ENCODE peak calls at places on chromosomes 11 and 22, in four cellular contexts. K is NCI-H460, Q is nephron progenitor cell, E is GM20000. G is an unnamed sample.
A peak's percentile ranks its signal among the peaks of the same experiment; 100 is the strongest.

GRCh38 chr22:20298803-20299735 is 20.8 kb downstream of the DGCR6L start:
- DNase-seq in K (peak; percentile 58), Q (peak; percentile 98), E (peak; percentile 87), G (peak; percentile 56)

GRCh38 chr11:19604679-19605375 is 107.8 kb upstream of the NAV2 start:
- DNase-seq in K (no peak), Q (no peak), E (no peak), G (no peak)

GRCh38 chr11:128354476-128354875 is 232.9 kb downstream of the ETS1 start:
- DNase-seq in K (no peak), Q (no peak), E (no peak), G (no peak)

GRCh38 chr11:135033545-135033944 is 621.5 kb upstream of the B3GAT1 start:
- DNase-seq in K (no peak), Q (peak; percentile 50), E (no peak), G (no peak)

GRCh38 chr11:103591554-103591953 is 444.9 kb upstream of the DDI1 start:
- DNase-seq in K (no peak), Q (no peak), E (no peak), G (no peak)

GRCh38 chr11:131370090-131370751 is at the start of gene NTM:
- DNase-seq in K (peak; percentile 20), Q (peak; percentile 27), E (no peak), G (no peak)

GRCh38 chr11:102109896-102110760 is at the start of gene YAP1:
- DNase-seq in K (peak; percentile 83), Q (peak; percentile 91), E (peak; percentile 80), G (no peak)

GRCh38 chr11:69644071-69644961 is 3.4 kb downstream of the CCND1 start:
- DNase-seq in K (no peak), Q (no peak), E (no peak), G (no peak)

GRCh38 chr11:79287952-79288351 is 152.9 kb downstream of the TENM4 start:
- DNase-seq in K (no peak), Q (no peak), E (no peak), G (no peak)

GRCh38 chr11:6300325-6300724 is 20.0 kb downstream of the CAVIN3 start:
- DNase-seq in K (no peak), Q (no peak), E (no peak), G (no peak)

GRCh38 chr22:44155115-44155514 is 25.6 kb upstream of the PARVG start:
- DNase-seq in K (no peak), Q (no peak), E (no peak), G (no peak)

GRCh38 chr11:77644887-77645286 is 7.3 kb upstream of the CLNS1A start:
- DNase-seq in K (no peak), Q (no peak), E (no peak), G (no peak)

GRCh38 chr11:84408946-84409411 is 1122.8 kb upstream of the CCDC90B start:
- DNase-seq in K (no peak), Q (no peak), E (no peak), G (no peak)

GRCh38 chr22:37345863-37346514 is 63.7 kb downstream of the CYTH4 start:
- DNase-seq in K (no peak), Q (no peak), E (no peak), G (no peak)

GRCh38 chr11:61536676-61537270 is 28.2 kb downstream of the LRRC10B start:
- DNase-seq in K (no peak), Q (no peak), E (no peak), G (no peak)

GRCh38 chr22:19632671-19633148 is 81.6 kb upstream of the SEPTIN5 start:
- DNase-seq in K (no peak), Q (no peak), E (no peak), G (no peak)

GRCh38 chr11:116335078-116335477 is 437.7 kb downstream of the BUD13 start:
- DNase-seq in K (no peak), Q (no peak), E (no peak), G (no peak)

GRCh38 chr11:117185739-117186430 is 7.3 kb downstream of the SIDT2 start:
- DNase-seq in K (no peak), Q (no peak), E (no peak), G (no peak)

GRCh38 chr11:34204396-34205279 is 99.2 kb downstream of the NAT10 start:
- DNase-seq in K (no peak), Q (no peak), E (no peak), G (no peak)

GRCh38 chr11:2653930-2654739 is 45.7 kb downstream of the KCNQ1OT1 start:
- DNase-seq in K (no peak), Q (no peak), E (no peak), G (no peak)

GRCh38 chr22:18952022-18952421 is 15.9 kb upstream of the PRODH start:
- DNase-seq in K (no peak), Q (no peak), E (no peak), G (no peak)

GRCh38 chr11:2100361-2101170 is 38.6 kb downstream of the IGF2 start:
- DNase-seq in K (no peak), Q (no peak), E (no peak), G (no peak)

GRCh38 chr22:45831394-45831793 is 145.6 kb downstream of the WNT7B start:
- DNase-seq in K (no peak), Q (no peak), E (no peak), G (no peak)

GRCh38 chr11:3644817-3645235 is at the start of gene ART1:
- DNase-seq in K (no peak), Q (no peak), E (no peak), G (no peak)

GRCh38 chr11:120618399-120618798 is 106.9 kb downstream of the GRIK4 start:
- DNase-seq in K (no peak), Q (no peak), E (no peak), G (no peak)

GRCh38 chr22:30610299-30610698 is 3.3 kb downstream of the TCN2 start:
- DNase-seq in K (no peak), Q (no peak), E (no peak), G (no peak)

GRCh38 chr11:59899532-59899931 is 20.9 kb downstream of the OOSP3 start:
- DNase-seq in K (no peak), Q (no peak), E (no peak), G (no peak)

GRCh38 chr11:73291781-73292180 is 16.3 kb upstream of the ARHGEF17 start:
- DNase-seq in K (no peak), Q (no peak), E (no peak), G (no peak)

GRCh38 chr22:24413271-24413670 is 14.1 kb upstream of the ADORA2A start:
- DNase-seq in K (no peak), Q (no peak), E (no peak), G (no peak)

GRCh38 chr11:83611616-83612015 is 325.4 kb upstream of the CCDC90B start:
- DNase-seq in K (no peak), Q (no peak), E (no peak), G (no peak)

GRCh38 chr11:101133190-101133589 is 3.6 kb upstream of the PGR start:
- DNase-seq in K (no peak), Q (no peak), E (no peak), G (no peak)

GRCh38 chr11:123166095-123166559 is 28.9 kb downstream of the CLMP start:
- DNase-seq in K (no peak), Q (peak; percentile 70), E (no peak), G (no peak)

GRCh38 chr22:46433318-46433717 is 97.8 kb downstream of the TRMU start:
- DNase-seq in K (no peak), Q (no peak), E (no peak), G (no peak)

GRCh38 chr22:23233084-23233501 is 52.8 kb downstream of the BCR start:
- DNase-seq in K (no peak), Q (no peak), E (no peak), G (no peak)

GRCh38 chr11:94450061-94450460 is 43.6 kb downstream of the MRE11 start:
- DNase-seq in K (no peak), Q (no peak), E (no peak), G (no peak)

GRCh38 chr22:22941831-22942510 is 54.4 kb downstream of the IGLL5 start:
- DNase-seq in K (no peak), Q (no peak), E (no peak), G (no peak)

GRCh38 chr11:92762175-92762574 is 207.3 kb upstream of the MTNR1B start:
- DNase-seq in K (no peak), Q (no peak), E (no peak), G (no peak)

GRCh38 chr11:66546966-66547661 is 411 bp downstream of the ACTN3 start:
- DNase-seq in K (no peak), Q (peak; percentile 41), E (peak; percentile 52), G (no peak)